ENCODE peak calls at places on chromosomes 6 and 20, in seven cellular contexts. X is A549, G is HT-29, W is Daoy, M is G401, P is PC-9, N is lung microvascular endothelial cell. O is an unnamed sample.

GRCh38 chr6:24257282-24257681 is 100.6 kb downstream of the DCDC2 start:
- DNase-seq in X (peak; percentile 7), G (peak; percentile 8), W (no peak), M (no peak), P (no peak), N (no peak), O (no peak)

GRCh38 chr6:10659697-10660348 is 34.6 kb downstream of the C6orf52 start:
- DNase-seq in X (no peak), G (no peak), W (peak; percentile 5), M (no peak), P (no peak), N (peak; percentile 23), O (no peak)

GRCh38 chr20:10902174-10902573 is 228.4 kb upstream of the JAG1 start:
- DNase-seq in X (no peak), G (no peak), W (no peak), M (no peak), P (no peak), N (no peak), O (no peak)

GRCh38 chr6:13425270-13425905 is 62.0 kb downstream of the GFOD1 start:
- DNase-seq in X (no peak), G (no peak), W (no peak), M (no peak), P (no peak), N (no peak), O (no peak)

GRCh38 chr6:137867685-137868509 is 838 bp downstream of the TNFAIP3 start:
- DNase-seq in X (no peak), G (peak; percentile 20), W (peak; percentile 57), M (no peak), P (no peak), N (no peak), O (no peak)

GRCh38 chr6:34566830-34567546 is 10.9 kb upstream of the SPDEF start:
- DNase-seq in X (no peak), G (no peak), W (no peak), M (no peak), P (no peak), N (no peak), O (no peak)

GRCh38 chr6:71123051-71123450 is 165.6 kb upstream of the OGFRL1 start:
- DNase-seq in X (no peak), G (no peak), W (peak; percentile 30), M (no peak), P (no peak), N (no peak), O (peak; percentile 25)

GRCh38 chr6:37576336-37576737 is 76.6 kb upstream of the CCDC167 start:
- DNase-seq in X (peak; percentile 60), G (no peak), W (peak; percentile 86), M (no peak), P (peak; percentile 56), N (no peak), O (no peak)

GRCh38 chr20:7866279-7866678 is 74.0 kb downstream of the HAO1 start:
- DNase-seq in X (no peak), G (no peak), W (no peak), M (no peak), P (no peak), N (peak; percentile 87), O (no peak)

GRCh38 chr6:122374307-122374706 is 25.1 kb upstream of the HSF2 start:
- DNase-seq in X (no peak), G (no peak), W (no peak), M (no peak), P (no peak), N (no peak), O (no peak)

GRCh38 chr20:57663681-57664451 is 43.6 kb upstream of the ZBP1 start:
- DNase-seq in X (no peak), G (no peak), W (no peak), M (no peak), P (no peak), N (no peak), O (no peak)

GRCh38 chr20:33673411-33674293 is 576 bp downstream of the NECAB3 start:
- DNase-seq in X (no peak), G (peak; percentile 44), W (peak; percentile 31), M (no peak), P (peak; percentile 31), N (no peak), O (no peak)

GRCh38 chr6:144377586-144377985 is 92.5 kb downstream of the UTRN start:
- DNase-seq in X (no peak), G (no peak), W (no peak), M (no peak), P (no peak), N (peak; percentile 40), O (no peak)

GRCh38 chr6:168192195-168192900 is 113.3 kb upstream of the FRMD1 start:
- DNase-seq in X (no peak), G (no peak), W (no peak), M (no peak), P (no peak), N (no peak), O (peak; percentile 90)

GRCh38 chr6:168410035-168410434 is 30.9 kb upstream of the SMOC2 start:
- DNase-seq in X (no peak), G (no peak), W (no peak), M (no peak), P (no peak), N (no peak), O (no peak)

GRCh38 chr6:39934060-39934757 is at the start of gene MOCS1:
- DNase-seq in X (peak; percentile 42), G (no peak), W (peak; percentile 85), M (peak; percentile 89), P (no peak), N (peak; percentile 83), O (peak; percentile 40)

GRCh38 chr20:18722381-18722780 is 91.2 kb upstream of the SCP2D1 start:
- DNase-seq in X (no peak), G (no peak), W (no peak), M (no peak), P (no peak), N (no peak), O (no peak)

GRCh38 chr6:164927288-164928040 is 381.9 kb downstream of the C6orf118 start:
- DNase-seq in X (peak; percentile 43), G (peak; percentile 63), W (peak; percentile 75), M (peak; percentile 92), P (peak; percentile 38), N (peak; percentile 67), O (peak; percentile 65)

GRCh38 chr20:59221049-59221748 is 57.6 kb downstream of the ZNF831 start:
- DNase-seq in X (peak; percentile 27), G (no peak), W (peak; percentile 19), M (peak; percentile 4), P (no peak), N (peak; percentile 82), O (no peak)

GRCh38 chr6:47854996-47855395 is 73.2 kb downstream of the OPN5 start:
- DNase-seq in X (no peak), G (no peak), W (no peak), M (peak; percentile 9), P (no peak), N (no peak), O (no peak)

GRCh38 chr20:24971702-24972101 is 20.8 kb downstream of the APMAP start:
- DNase-seq in X (no peak), G (no peak), W (no peak), M (no peak), P (no peak), N (no peak), O (no peak)

GRCh38 chr20:36273414-36274247 is 32.5 kb upstream of the DLGAP4 start:
- DNase-seq in X (peak; percentile 58), G (peak; percentile 78), W (peak; percentile 37), M (peak; percentile 6), P (peak; percentile 15), N (peak; percentile 57), O (peak; percentile 30)

GRCh38 chr6:52551483-52552277 is 25.2 kb downstream of the TRAM2 start:
- DNase-seq in X (peak; percentile 28), G (peak; percentile 11), W (peak; percentile 92), M (peak; percentile 72), P (peak; percentile 68), N (peak; percentile 44), O (peak; percentile 60)

GRCh38 chr20:53390780-53391179 is 202.9 kb downstream of the ZNF217 start:
- DNase-seq in X (no peak), G (no peak), W (no peak), M (no peak), P (no peak), N (no peak), O (no peak)

GRCh38 chr6:123575218-123575617 is 61.5 kb downstream of the TRDN start:
- DNase-seq in X (no peak), G (no peak), W (no peak), M (no peak), P (no peak), N (no peak), O (no peak)

GRCh38 chr6:32752580-32752979 is 10.8 kb downstream of the HLA-DQB2 start:
- DNase-seq in X (no peak), G (no peak), W (no peak), M (no peak), P (peak; percentile 27), N (peak; percentile 44), O (peak; percentile 57)

GRCh38 chr6:875012-875411 is 182.1 kb upstream of the EXOC2 start:
- DNase-seq in X (no peak), G (no peak), W (no peak), M (no peak), P (no peak), N (no peak), O (no peak)

GRCh38 chr20:7015257-7015656 is 247.8 kb downstream of the BMP2 start:
- DNase-seq in X (no peak), G (no peak), W (no peak), M (no peak), P (no peak), N (no peak), O (no peak)

GRCh38 chr20:63536997-63537524 is at the start of gene PTK6:
- DNase-seq in X (peak; percentile 70), G (peak; percentile 89), W (no peak), M (no peak), P (peak; percentile 77), N (no peak), O (no peak)

GRCh38 chr6:53168516-53169257 is 20.0 kb upstream of the GCM1 start:
- DNase-seq in X (no peak), G (peak; percentile 7), W (peak; percentile 69), M (no peak), P (peak; percentile 34), N (peak; percentile 41), O (no peak)

GRCh38 chr20:60962367-60963045 is 289.6 kb upstream of the CDH4 start:
- DNase-seq in X (no peak), G (no peak), W (no peak), M (no peak), P (no peak), N (no peak), O (no peak)

GRCh38 chr6:121760640-121761213 is 325.3 kb downstream of the GJA1 start:
- DNase-seq in X (no peak), G (no peak), W (peak; percentile 11), M (no peak), P (no peak), N (no peak), O (no peak)

GRCh38 chr20:20148774-20149173 is 96.4 kb downstream of the CFAP61 start:
- DNase-seq in X (no peak), G (no peak), W (no peak), M (no peak), P (no peak), N (no peak), O (no peak)

GRCh38 chr6:138662474-138662873 is 111.1 kb upstream of the CCDC28A start:
- DNase-seq in X (peak; percentile 67), G (peak; percentile 37), W (no peak), M (no peak), P (peak; percentile 7), N (no peak), O (no peak)

GRCh38 chr6:126017668-126018067 is 31.3 kb downstream of the TRMT11 start:
- DNase-seq in X (no peak), G (no peak), W (no peak), M (no peak), P (no peak), N (no peak), O (no peak)

GRCh38 chr6:1400126-1400850 is 10.9 kb downstream of the FOXF2 start:
- DNase-seq in X (no peak), G (no peak), W (no peak), M (no peak), P (no peak), N (no peak), O (no peak)

GRCh38 chr20:60424267-60424904 is 466.2 kb downstream of the CDH26 start:
- DNase-seq in X (no peak), G (no peak), W (no peak), M (no peak), P (no peak), N (no peak), O (no peak)

GRCh38 chr20:13142143-13142542 is 78.9 kb upstream of the ISM1 start:
- DNase-seq in X (no peak), G (no peak), W (peak; percentile 53), M (no peak), P (no peak), N (no peak), O (no peak)

O was measured in A673.